ENCODE peak calls at places on chromosomes 7 and 10, in seven cellular contexts. B is fibroblast of mammary gland, D is hepatocyte, P is transverse colon, N is testis, M is IMR-90, X is PC-9. T is an unnamed sample.

GRCh38 chr10:110643670-110644597 is at the start of gene RBM20:
- DNase-seq in B (no peak), D (peak; percentile 54), P (peak; percentile 9), N (peak; percentile 35), M (no peak), X (no peak), T (no peak)

GRCh38 chr7:51590746-51591145 is 274.1 kb upstream of the COBL start:
- DNase-seq in B (no peak), D (no peak), P (no peak), N (no peak), M (no peak), X (peak; percentile 28), T (no peak)

GRCh38 chr10:79129361-79129997 is 60.7 kb downstream of the ZMIZ1 start:
- DNase-seq in B (peak; percentile 56), D (peak; percentile 61), P (no peak), N (no peak), M (peak; percentile 68), X (no peak), T (no peak)

GRCh38 chr10:89378006-89378627 is at the start of gene IFIT1B:
- DNase-seq in B (no peak), D (no peak), P (no peak), N (no peak), M (no peak), X (no peak), T (no peak)

GRCh38 chr10:87622290-87623004 is 37.2 kb upstream of the PAPSS2 start:
- DNase-seq in B (no peak), D (no peak), P (no peak), N (no peak), M (no peak), X (no peak), T (no peak)

GRCh38 chr10:98296514-98296913 is 28.5 kb upstream of the LOXL4 start:
- DNase-seq in B (peak; percentile 15), D (no peak), P (no peak), N (no peak), M (peak; percentile 39), X (no peak), T (no peak)

GRCh38 chr10:113199459-113199858 is 249.4 kb downstream of the TCF7L2 start:
- DNase-seq in B (peak; percentile 21), D (no peak), P (no peak), N (no peak), M (peak; percentile 75), X (no peak), T (peak; percentile 48)

GRCh38 chr10:51214207-51214896 is 140.1 kb downstream of the PRKG1 start:
- DNase-seq in B (no peak), D (no peak), P (no peak), N (no peak), M (peak; percentile 30), X (no peak), T (no peak)

GRCh38 chr10:90847436-90847835 is 10.4 kb downstream of the HTR7 start:
- DNase-seq in B (peak; percentile 84), D (no peak), P (no peak), N (no peak), M (peak; percentile 37), X (no peak), T (peak; percentile 45)

GRCh38 chr7:95614442-95614940 is 18.2 kb upstream of the PDK4 start:
- DNase-seq in B (no peak), D (no peak), P (no peak), N (no peak), M (no peak), X (no peak), T (no peak)

GRCh38 chr7:117873056-117873932 is at the start of gene CTTNBP2:
- DNase-seq in B (peak; percentile 41), D (peak; percentile 78), P (peak; percentile 47), N (peak; percentile 58), M (peak; percentile 59), X (no peak), T (peak; percentile 38)

GRCh38 chr7:141431143-141431479 is 120.1 kb upstream of the AGK start:
- DNase-seq in B (no peak), D (no peak), P (no peak), N (no peak), M (no peak), X (no peak), T (no peak)

GRCh38 chr7:22578048-22578770 is 78.2 kb upstream of the STEAP1B start:
- DNase-seq in B (peak; percentile 85), D (no peak), P (no peak), N (no peak), M (peak; percentile 85), X (peak; percentile 91), T (peak; percentile 94)

GRCh38 chr10:125122566-125122965 is 37.8 kb downstream of the CTBP2 start:
- DNase-seq in B (no peak), D (no peak), P (no peak), N (no peak), M (no peak), X (no peak), T (no peak)

GRCh38 chr7:132009778-132010177 is 453.4 kb upstream of the PODXL start:
- DNase-seq in B (peak; percentile 41), D (no peak), P (no peak), N (no peak), M (no peak), X (no peak), T (peak; percentile 18)

GRCh38 chr7:127393370-127394058 is 1.0 kb upstream of the ZNF800 start:
- DNase-seq in B (no peak), D (peak; percentile 8), P (no peak), N (peak; percentile 43), M (no peak), X (no peak), T (peak; percentile 15)

GRCh38 chr10:99913831-99914235 is 95.9 kb downstream of the DNMBP start:
- DNase-seq in B (no peak), D (peak; percentile 45), P (peak; percentile 63), N (no peak), M (no peak), X (no peak), T (no peak)

GRCh38 chr10:79023489-79024162 is 45.1 kb upstream of the ZMIZ1 start:
- DNase-seq in B (peak; percentile 8), D (no peak), P (no peak), N (no peak), M (no peak), X (no peak), T (no peak)

GRCh38 chr10:29186221-29186620 is 102.6 kb upstream of the LYZL1 start:
- DNase-seq in B (no peak), D (no peak), P (no peak), N (no peak), M (no peak), X (no peak), T (no peak)

GRCh38 chr7:130356121-130356759 is 11.6 kb downstream of the CPA5 start:
- DNase-seq in B (peak; percentile 95), D (peak; percentile 84), P (peak; percentile 50), N (peak; percentile 41), M (peak; percentile 99), X (peak; percentile 99), T (peak; percentile 99)

GRCh38 chr10:23694921-23695824 is 256.3 kb downstream of the OTUD1 start:
- DNase-seq in B (no peak), D (peak; percentile 39), P (no peak), N (no peak), M (no peak), X (no peak), T (no peak)

GRCh38 chr7:106717997-106718871 is 57.3 kb upstream of the CCDC71L start:
- DNase-seq in B (peak; percentile 97), D (peak; percentile 77), P (no peak), N (no peak), M (peak; percentile 98), X (peak; percentile 94), T (peak; percentile 99)

GRCh38 chr10:115861864-115862263 is 411.1 kb downstream of the GFRA1 start:
- DNase-seq in B (peak; percentile 71), D (peak; percentile 22), P (no peak), N (no peak), M (peak; percentile 67), X (no peak), T (peak; percentile 29)

GRCh38 chr10:110962443-110962842 is 43.0 kb downstream of the SHOC2 start:
- DNase-seq in B (no peak), D (no peak), P (no peak), N (no peak), M (no peak), X (no peak), T (no peak)

GRCh38 chr10:69145864-69146263 is 21.9 kb downstream of the VPS26A start:
- DNase-seq in B (no peak), D (no peak), P (no peak), N (no peak), M (no peak), X (no peak), T (no peak)

GRCh38 chr7:139525750-139526149 is 2.3 kb downstream of the CLEC2L start:
- DNase-seq in B (no peak), D (no peak), P (no peak), N (no peak), M (no peak), X (peak; percentile 26), T (no peak)

GRCh38 chr7:139525239-139525638 is 1.8 kb downstream of the CLEC2L start:
- DNase-seq in B (no peak), D (no peak), P (no peak), N (no peak), M (no peak), X (peak; percentile 22), T (no peak)

GRCh38 chr7:139522830-139523198 is 671 bp upstream of the CLEC2L start:
- DNase-seq in B (no peak), D (no peak), P (no peak), N (no peak), M (no peak), X (no peak), T (no peak)

GRCh38 chr7:139523199-139523941 is at the start of gene CLEC2L:
- DNase-seq in B (no peak), D (peak; percentile 42), P (no peak), N (no peak), M (no peak), X (no peak), T (no peak)

GRCh38 chr7:139523988-139524815 is 717 bp downstream of the CLEC2L start:
- DNase-seq in B (no peak), D (no peak), P (no peak), N (no peak), M (no peak), X (peak; percentile 28), T (no peak)
- H3K4me3 ChIP-seq in B (no peak overlapping the region), D (no peak overlapping the region), P (no peak overlapping the region), N (no peak overlapping the region), M (no peak overlapping the region), X (no peak overlapping the region), T (no peak overlapping the region)

GRCh38 chr7:107743567-107744344 is at the start of gene CBLL1:
- DNase-seq in B (peak; percentile 92), D (peak; percentile 98), P (peak; percentile 97), N (peak; percentile 97), M (peak; percentile 94), X (peak; percentile 84), T (peak; percentile 97)
- TF ChIP-seq CTCF in B (peak; percentile 69), D (peak; percentile 86), P (peak; percentile 65), N (peak; percentile 64), M (peak; percentile 85), X (no peak), T (peak; percentile 80)

DNA sequence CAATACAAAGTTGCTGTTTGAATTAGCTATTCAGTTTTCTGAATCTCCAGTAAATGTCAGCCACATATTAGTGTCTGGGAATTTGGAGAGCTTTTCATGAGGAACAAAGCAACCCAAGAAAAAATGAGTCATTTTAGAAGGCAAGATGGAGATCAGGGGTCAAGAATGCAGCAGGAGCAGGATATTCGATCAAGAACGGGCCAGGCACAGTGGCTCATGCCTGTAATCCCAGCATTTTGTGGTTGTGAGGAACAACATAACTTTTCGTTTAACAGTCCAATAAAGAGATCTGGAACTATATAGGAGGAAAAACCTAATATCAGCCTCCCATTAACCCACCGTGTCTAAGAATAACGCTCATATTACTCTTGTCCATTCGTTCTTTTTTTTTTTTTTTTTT is 600.5 kb downstream of the MAGI2 start:
- DNase-seq in B (peak; percentile 35), D (no peak), P (no peak), N (no peak), M (peak; percentile 38), X (no peak), T (peak; percentile 9)
- H3K4me3 ChIP-seq in B (no peak overlapping the region), D (no peak overlapping the region), P (no peak overlapping the region), N (no peak overlapping the region), M (no peak overlapping the region), X (no peak overlapping the region), T (no peak overlapping the region)

GRCh38 chr7:150940446-150941102 is 37.5 kb downstream of the KCNH2 start:
- DNase-seq in B (no peak), D (no peak), P (no peak), N (no peak), M (no peak), X (no peak), T (no peak)
- TF ChIP-seq CTCF in B (no peak), D (no peak), P (no peak), N (no peak), M (no peak), X (no peak), T (no peak)

T was measured in AG10803.